ENCODE peak calls at places on chromosomes 16 and 17, in four cellular contexts. J, L, S and X are unnamed samples.

GRCh38 chr17:80416260-80416939 is 1.4 kb downstream of the ENDOV start:
- DNase-seq in J (no peak), L (no peak), S (no peak), X (no peak)

GRCh38 chr17:79981090-79981489 is 54.6 kb downstream of the TBC1D16 start:
- DNase-seq in J (no peak), L (no peak), S (peak), X (peak)

GRCh38 chr16:17887963-17888362 is 417.2 kb upstream of the XYLT1 start:
- DNase-seq in J (no peak), L (no peak), S (no peak), X (no peak)

GRCh38 chr16:78985736-78986605 is 614.6 kb downstream of the MAF start:
- DNase-seq in J (no peak), L (no peak), S (no peak), X (no peak)

GRCh38 chr16:86601356-86601755 is 23.0 kb downstream of the FOXL1 start:
- DNase-seq in J (no peak), L (no peak), S (no peak), X (no peak)

GRCh38 chr17:77002103-77003045 is 134.2 kb downstream of the MGAT5B start:
- DNase-seq in J (no peak), L (no peak), S (no peak), X (no peak)

GRCh38 chr17:77107506-77108433 is 33.0 kb upstream of the SEC14L1 start:
- DNase-seq in J (no peak), L (no peak), S (no peak), X (no peak)

GRCh38 chr17:14737984-14738651 is 437.2 kb downstream of the HS3ST3B1 start:
- DNase-seq in J (peak), L (no peak), S (no peak), X (peak)

GRCh38 chr16:1543085-1543896 is 9.8 kb downstream of the TMEM204 start:
- DNase-seq in J (peak), L (peak), S (no peak), X (no peak)

GRCh38 chr16:87979352-87979751 is 28.1 kb downstream of the BANP start:
- DNase-seq in J (peak), L (no peak), S (no peak), X (peak)